ENCODE peak calls at places on chromosome 5, in ten cellular contexts. Y is HCT116, B is AG09319, S is HL-60, C is WTC11, J is lower leg skin, M is dorsolateral prefrontal cortex, Q is natural killer cell, K is chondrocyte, E is Calu3. V is an unnamed sample.

GRCh38 chr5:143436871-143437270 is 33.4 kb upstream of the NR3C1 start:
- DNase-seq in J (no peak), B (no peak), Y (no peak), C (no peak), E (no peak), Q (no peak), M (no peak), S (no peak), K (no peak), V (no peak)

GRCh38 chr5:17405976-17406876 is 91.8 kb upstream of the TAF11L2 start:
- DNase-seq in S (no peak), E (no peak), K (no peak), Q (no peak), M (no peak), C (no peak), B (peak), J (no peak), Y (no peak), V (no peak)

GRCh38 chr5:154892370-154892771 is 33.9 kb downstream of the CNOT8 start:
- DNase-seq in S (no peak), K (no peak), Q (no peak), E (no peak), C (no peak), B (no peak), M (no peak), Y (no peak), J (peak), V (no peak)

GRCh38 chr5:163705983-163706771 is 200.8 kb downstream of the MAT2B start:
- DNase-seq in J (no peak), C (no peak), S (no peak), Y (no peak), M (no peak), B (no peak), Q (no peak), E (no peak), K (no peak), V (no peak)

GRCh38 chr5:159095218-159095617 is 4.5 kb downstream of the EBF1 start:
- DNase-seq in M (no peak), Q (no peak), C (peak), E (no peak), J (no peak), K (peak), B (no peak), Y (no peak), S (no peak), V (peak)

GRCh38 chr5:172731286-172732073 is 39.5 kb downstream of the DUSP1 start:
- DNase-seq in Q (no peak), B (no peak), E (peak), M (no peak), K (peak), Y (peak), J (peak), S (no peak), C (no peak), V (no peak)

GRCh38 chr5:78467744-78468357 is 107.4 kb downstream of the SCAMP1 start:
- DNase-seq in E (no peak), S (no peak), Q (no peak), Y (no peak), J (no peak), K (no peak), C (no peak), M (no peak), B (peak), V (no peak)

GRCh38 chr5:120552638-120553037 is 88.5 kb downstream of the PRR16 start:
- DNase-seq in S (no peak), C (no peak), B (no peak), M (no peak), Q (no peak), K (no peak), E (no peak), Y (no peak), J (no peak), V (no peak)

GRCh38 chr5:127988149-127988755 is 95.3 kb upstream of the SLC12A2 start:
- DNase-seq in S (no peak), K (no peak), M (no peak), E (peak), Q (no peak), C (no peak), J (no peak), Y (peak), B (peak), V (no peak)

GRCh38 chr5:73945505-73945904 is 319.5 kb downstream of the ARHGEF28 start:
- DNase-seq in Y (no peak), J (no peak), S (no peak), K (no peak), M (no peak), E (peak), Q (no peak), C (peak), B (no peak), V (no peak)

GRCh38 chr5:145130996-145131395 is 704.1 kb downstream of the PRELID2 start:
- DNase-seq in S (no peak), C (no peak), K (no peak), J (no peak), E (no peak), M (no peak), Y (no peak), B (no peak), Q (no peak), V (no peak)

GRCh38 chr5:77641963-77642589 is 3.6 kb upstream of the OTP start:
- DNase-seq in Q (no peak), C (no peak), J (no peak), K (no peak), B (no peak), S (no peak), E (no peak), M (no peak), Y (no peak), V (no peak)

GRCh38 chr5:83899351-83899970 is 178.8 kb upstream of the HAPLN1 start:
- DNase-seq in J (no peak), Y (no peak), B (no peak), S (no peak), K (no peak), Q (no peak), E (no peak), M (no peak), C (no peak), V (no peak)

GRCh38 chr5:132776077-132776931 is 735 bp downstream of the SEPTIN8 start:
- DNase-seq in J (peak), E (peak), Y (no peak), M (peak), B (no peak), C (peak), K (peak), Q (no peak), S (no peak), V (peak)

GRCh38 chr5:82911902-82912301 is 165.3 kb downstream of the TMEM167A start:
- DNase-seq in M (no peak), Y (no peak), B (no peak), J (no peak), K (no peak), Q (no peak), E (no peak), S (no peak), C (no peak), V (no peak)

GRCh38 chr5:9156282-9156681 is 389.6 kb downstream of the SEMA5A start:
- DNase-seq in Q (no peak), Y (no peak), B (peak), S (peak), J (peak), K (no peak), C (peak), E (peak), M (peak), V (peak)

GRCh38 chr5:39355324-39355723 is 9.0 kb downstream of the C9 start:
- DNase-seq in Q (no peak), J (no peak), K (no peak), Y (no peak), B (no peak), S (no peak), C (no peak), M (no peak), E (no peak), V (no peak)

GRCh38 chr5:179265529-179266290 is 79.6 kb downstream of the ADAMTS2 start:
- DNase-seq in Y (no peak), K (no peak), Q (no peak), S (no peak), B (peak), J (peak), C (peak), E (no peak), M (peak), V (peak)

GRCh38 chr5:135106610-135107009 is 72.6 kb upstream of the PITX1 start:
- DNase-seq in Q (no peak), K (no peak), B (no peak), Y (no peak), E (no peak), J (no peak), M (no peak), C (no peak), S (no peak), V (no peak)

GRCh38 chr5:129672006-129672405 is 75.9 kb upstream of the MINAR2 start:
- DNase-seq in E (no peak), J (no peak), C (no peak), Q (no peak), M (no peak), B (no peak), K (no peak), S (no peak), Y (no peak), V (no peak)

GRCh38 chr5:154078305-154078704 is 39.5 kb downstream of the MFAP3 start:
- DNase-seq in B (no peak), J (no peak), M (no peak), Y (no peak), S (no peak), K (no peak), C (no peak), Q (no peak), E (no peak), V (no peak)

GRCh38 chr5:115807654-115808052 is 8.8 kb downstream of the CDO1 start:
- DNase-seq in M (no peak), Q (no peak), E (no peak), C (no peak), S (no peak), K (no peak), B (no peak), J (no peak), Y (no peak), V (no peak)

DNA sequence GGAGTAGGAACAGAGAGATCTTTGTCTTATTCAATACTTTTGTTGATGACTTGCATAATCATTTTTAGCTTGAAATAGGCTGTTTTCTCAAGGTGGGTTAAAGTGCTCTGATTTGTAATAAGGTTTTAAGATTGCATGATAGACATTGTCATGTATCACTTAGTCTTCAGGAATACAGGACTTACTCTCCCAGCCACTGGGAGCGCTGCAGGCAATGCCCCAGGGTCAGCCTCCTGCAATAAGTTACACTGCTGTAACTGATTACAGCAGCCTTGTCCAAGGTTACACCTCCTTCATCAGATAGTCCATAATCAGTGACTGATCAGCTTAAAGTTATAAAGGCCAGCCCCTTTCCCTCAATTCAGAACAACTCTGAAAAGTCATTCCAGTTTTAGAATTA is 218.6 kb downstream of the ESM1 start:
- DNase-seq in K (no peak), Q (no peak), S (no peak), Y (no peak), C (no peak), M (no peak), B (no peak), J (no peak), E (no peak), V (no peak)
- TF ChIP-seq CTCF in K (peak), Q (no peak), S (no peak), Y (no peak), C (no peak), M (no peak), B (no peak), J (no peak), E (no peak), V (no peak)

GRCh38 chr5:67842806-67843205 is 372.8 kb upstream of the PIK3R1 start:
- DNase-seq in Y (no peak), B (no peak), S (no peak), Q (no peak), K (no peak), C (peak), E (no peak), J (no peak), M (no peak), V (no peak)
- TF ChIP-seq CTCF in Y (no peak), B (peak), S (no peak), Q (no peak), K (peak), C (no peak), E (no peak), J (no peak), M (no peak), V (no peak)

GRCh38 chr5:101677961-101678360 is 618.1 kb downstream of the SLCO4C1 start:
- DNase-seq in B (no peak), Q (no peak), J (no peak), E (no peak), M (no peak), Y (no peak), K (no peak), C (no peak), S (no peak), V (no peak)

GRCh38 chr5:101676646-101677045 is 619.4 kb downstream of the SLCO4C1 start:
- DNase-seq in M (no peak), K (no peak), E (no peak), J (no peak), Q (no peak), C (no peak), Y (no peak), B (no peak), S (no peak), V (no peak)

GRCh38 chr5:101679816-101680215 is 616.3 kb downstream of the SLCO4C1 start:
- DNase-seq in Y (no peak), K (no peak), S (no peak), J (no peak), C (no peak), Q (no peak), E (no peak), B (no peak), M (no peak), V (no peak)

GRCh38 chr5:101675510-101675909 is 620.6 kb downstream of the SLCO4C1 start:
- DNase-seq in J (no peak), E (no peak), Q (no peak), C (no peak), S (no peak), M (no peak), Y (no peak), K (no peak), B (no peak), V (no peak)

DNA sequence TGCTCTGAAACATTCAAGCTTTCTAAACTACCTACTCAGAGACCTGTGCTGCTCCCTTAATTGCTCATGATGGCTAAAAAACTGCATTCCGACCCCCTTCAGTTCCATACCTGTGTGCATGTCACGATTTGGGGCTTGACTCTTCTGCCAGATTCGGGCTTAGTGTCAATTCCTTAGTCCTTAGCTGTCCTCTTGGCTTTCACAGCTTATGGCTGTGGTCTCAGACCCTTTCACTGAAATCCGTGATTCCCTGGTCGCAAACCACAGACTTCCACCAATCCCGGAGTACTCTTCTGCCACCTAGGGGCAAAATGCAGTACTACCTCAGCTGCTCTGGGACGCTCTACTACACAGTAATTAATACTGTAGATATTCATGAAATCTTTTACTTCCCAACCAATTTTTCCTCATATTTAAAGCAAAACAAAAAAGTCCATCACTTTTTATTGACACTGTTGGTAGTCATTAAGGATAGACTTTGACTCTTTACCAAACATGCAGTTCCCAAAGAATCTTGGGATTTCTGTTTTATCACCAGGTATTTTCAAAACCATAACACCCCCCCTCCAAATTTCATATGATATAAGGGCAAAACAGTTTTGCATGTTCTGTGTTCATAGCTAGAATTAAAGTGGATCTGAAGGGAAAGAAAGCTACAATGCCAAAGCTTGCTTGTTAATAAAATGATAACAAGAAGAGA is 617.4 kb downstream of the SLCO4C1 start:
- DNase-seq in B (peak), Y (peak), S (peak), J (peak), K (no peak), E (peak), M (peak), C (peak), Q (peak), V (peak)
- TF ChIP-seq CTCF in B (peak), Y (peak), S (peak), J (peak), K (peak), E (peak), M (peak), C (peak), Q (peak), V (peak)

GRCh38 chr5:103442756-103443155 is 119.8 kb downstream of the NUDT12 start:
- DNase-seq in E (no peak), J (no peak), Y (no peak), S (no peak), Q (no peak), B (no peak), C (no peak), K (no peak), M (no peak), V (no peak)

GRCh38 chr5:103439007-103439406 is 123.6 kb downstream of the NUDT12 start:
- DNase-seq in M (no peak), J (no peak), Y (no peak), E (no peak), K (no peak), Q (no peak), C (no peak), S (no peak), B (no peak), V (no peak)

GRCh38 chr5:103444333-103445038 is 118.1 kb downstream of the NUDT12 start:
- DNase-seq in Q (no peak), S (no peak), C (no peak), Y (no peak), B (no peak), M (no peak), E (no peak), J (no peak), K (no peak), V (no peak)

GRCh38 chr5:103445426-103446035 is 117.1 kb downstream of the NUDT12 start:
- DNase-seq in Y (no peak), E (no peak), M (no peak), S (no peak), Q (no peak), K (no peak), J (no peak), B (no peak), C (no peak), V (no peak)

DNA sequence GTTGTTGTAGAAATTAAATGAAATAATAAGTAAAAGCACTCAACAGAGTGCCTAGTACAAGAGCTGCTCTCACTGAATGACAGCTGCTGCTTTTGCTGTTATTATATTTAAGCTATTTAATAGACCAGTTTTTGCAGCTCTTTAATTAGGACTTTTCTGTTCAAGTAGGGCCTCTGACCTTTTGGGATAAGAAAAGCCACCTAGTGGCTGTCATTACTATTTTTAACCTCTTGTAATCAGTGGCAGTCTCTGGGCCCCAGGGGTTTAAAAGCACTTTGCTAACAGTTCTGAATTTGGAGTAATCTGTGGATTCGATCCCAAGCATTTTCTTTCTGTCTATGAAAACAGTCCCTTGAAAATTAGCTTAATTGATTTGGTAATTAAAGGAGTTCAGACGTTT is 121.1 kb downstream of the NUDT12 start:
- DNase-seq in Y (no peak), C (no peak), M (no peak), S (no peak), J (no peak), K (no peak), Q (no peak), E (no peak), B (no peak), V (no peak)
- TF ChIP-seq CTCF in Y (no peak), C (peak), M (no peak), S (no peak), J (no peak), K (peak), Q (no peak), E (no peak), B (no peak), V (no peak)

GRCh38 chr5:68276740-68277139 is 61.2 kb downstream of the PIK3R1 start:
- DNase-seq in S (no peak), Q (no peak), K (no peak), Y (no peak), M (no peak), C (no peak), J (no peak), E (no peak), B (no peak), V (no peak)
- TF ChIP-seq CTCF in S (no peak), Q (no peak), K (no peak), Y (no peak), M (no peak), C (no peak), J (no peak), E (no peak), B (no peak), V (no peak)

GRCh38 chr5:162214551-162214950 is 147.0 kb downstream of the GABRG2 start:
- DNase-seq in J (no peak), Q (no peak), C (no peak), B (no peak), E (no peak), S (no peak), K (no peak), M (no peak), Y (no peak), V (no peak)

DNA sequence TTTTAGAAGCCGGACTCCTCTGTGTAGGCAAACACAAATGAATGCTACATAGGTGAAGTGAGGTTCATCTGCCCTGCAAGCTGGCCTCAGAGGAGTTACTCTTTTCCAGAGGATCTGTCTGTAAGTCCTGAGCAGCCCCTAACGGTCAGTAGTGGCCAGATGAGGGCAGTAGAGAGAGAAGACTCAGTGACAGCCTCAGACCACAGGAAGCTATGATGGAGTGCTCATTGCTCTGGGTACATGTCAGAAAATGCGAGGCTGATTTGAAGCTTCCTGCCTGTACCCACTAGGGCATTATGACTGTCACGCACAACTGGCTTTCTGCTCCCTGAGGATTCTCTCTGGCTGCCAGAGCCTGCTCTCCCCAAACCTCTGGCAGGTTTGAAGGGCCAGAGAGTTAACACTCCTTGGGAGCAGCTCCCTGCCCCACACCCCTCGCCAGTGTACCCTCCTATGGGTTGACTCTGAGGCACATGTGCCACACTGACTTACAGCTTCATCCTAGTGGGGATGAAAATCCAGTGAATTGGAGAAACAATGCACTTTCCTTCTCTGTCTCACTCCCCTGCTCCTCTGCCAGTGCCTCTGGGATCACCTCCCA is 141.5 kb downstream of the GABRG2 start:
- DNase-seq in S (peak), B (no peak), C (peak), K (no peak), E (no peak), J (no peak), Q (no peak), Y (peak), M (peak), V (peak)
- TF ChIP-seq CTCF in S (peak), B (no peak), C (peak), K (peak), E (no peak), J (no peak), Q (no peak), Y (no peak), M (peak), V (peak)

GRCh38 chr5:14870347-14871083 is 1.1 kb downstream of the ANKH start:
- DNase-seq in C (no peak), Q (no peak), E (peak), S (no peak), B (no peak), J (peak), K (no peak), M (peak), Y (no peak), V (no peak)
- TF ChIP-seq CTCF in C (no peak), Q (no peak), E (no peak), S (no peak), B (peak), J (no peak), K (no peak), M (no peak), Y (no peak), V (no peak)

GRCh38 chr5:170338933-170339779 is 41.6 kb upstream of the LCP2 start:
- DNase-seq in M (no peak), S (no peak), Y (peak), E (peak), B (no peak), J (peak), K (no peak), C (peak), Q (peak), V (no peak)
- TF ChIP-seq CTCF in M (peak), S (peak), Y (peak), E (peak), B (no peak), J (no peak), K (no peak), C (peak), Q (peak), V (no peak)